ENCODE peak calls at places on chromosomes 12 and 14, in four cellular contexts. S, Y, E and V are unnamed samples.

GRCh38 chr14:63470877-63471565 is 72.2 kb downstream of the PPP2R5E start:
- DNase-seq in S (peak; percentile 81), Y (peak; percentile 96), E (no peak), V (peak; percentile 76)

GRCh38 chr14:89368490-89369477 is 48.2 kb downstream of the FOXN3 start:
- DNase-seq in S (no peak), Y (no peak), E (peak; percentile 81), V (no peak)

GRCh38 chr14:55850803-55851202 is 267.4 kb upstream of the PELI2 start:
- DNase-seq in S (peak; percentile 56), Y (peak; percentile 80), E (no peak), V (peak; percentile 63)

GRCh38 chr14:91298576-91298975 is 54.1 kb upstream of the GPR68 start:
- DNase-seq in S (peak; percentile 65), Y (no peak), E (no peak), V (no peak)

GRCh38 chr12:64110864-64111263 is 111.2 kb downstream of the KICS2 start:
- DNase-seq in S (no peak), Y (peak; percentile 6), E (no peak), V (no peak)

GRCh38 chr14:104063998-104064397 is 21.5 kb upstream of the ASPG start:
- DNase-seq in S (no peak), Y (no peak), E (no peak), V (no peak)

GRCh38 chr12:131455218-131455506 is 255.7 kb upstream of the SFSWAP start:
- DNase-seq in S (no peak), Y (no peak), E (no peak), V (no peak)

GRCh38 chr12:15735837-15736615 is 53.2 kb downstream of the EPS8 start:
- DNase-seq in S (no peak), Y (no peak), E (no peak), V (no peak)

GRCh38 chr14:63853831-63854293 is 1.1 kb downstream of the SYNE2 start:
- DNase-seq in S (peak; percentile 38), Y (peak; percentile 73), E (peak; percentile 70), V (peak; percentile 89)

GRCh38 chr12:10395390-10395998 is 5.7 kb upstream of the KLRK1 start:
- DNase-seq in S (peak; percentile 52), Y (peak; percentile 92), E (no peak), V (peak; percentile 62)

GRCh38 chr14:69921052-69921451 is 41.8 kb downstream of the SMOC1 start:
- DNase-seq in S (peak; percentile 74), Y (no peak), E (no peak), V (no peak)

GRCh38 chr14:56400426-56400825 is 179.2 kb upstream of the TMEM260 start:
- DNase-seq in S (no peak), Y (peak; percentile 27), E (no peak), V (no peak)

GRCh38 chr12:130977759-130978127 is 24.0 kb downstream of the ADGRD1 start:
- DNase-seq in S (no peak), Y (no peak), E (no peak), V (no peak)

GRCh38 chr12:49825971-49826421 is 2.2 kb downstream of the NCKAP5L start:
- DNase-seq in S (peak; percentile 16), Y (no peak), E (peak; percentile 49), V (no peak)

GRCh38 chr12:55974308-55974724 is 438 bp downstream of the RAB5B start:
- DNase-seq in S (peak; percentile 44), Y (peak; percentile 40), E (no peak), V (peak; percentile 62)

GRCh38 chr12:100170313-100170858 is 27.7 kb upstream of the BLTP3B start:
- DNase-seq in S (no peak), Y (no peak), E (no peak), V (no peak)

GRCh38 chr14:69260979-69261605 is 1.1 kb downstream of the GALNT16 start:
- DNase-seq in S (no peak), Y (peak; percentile 37), E (peak; percentile 66), V (peak; percentile 26)

GRCh38 chr12:48779869-48780268 is 9.0 kb downstream of the ADCY6 start:
- DNase-seq in S (peak; percentile 66), Y (no peak), E (no peak), V (no peak)

GRCh38 chr12:95277139-95277538 is 59.5 kb downstream of the VEZT start:
- DNase-seq in S (peak; percentile 87), Y (peak; percentile 20), E (no peak), V (no peak)

DNA sequence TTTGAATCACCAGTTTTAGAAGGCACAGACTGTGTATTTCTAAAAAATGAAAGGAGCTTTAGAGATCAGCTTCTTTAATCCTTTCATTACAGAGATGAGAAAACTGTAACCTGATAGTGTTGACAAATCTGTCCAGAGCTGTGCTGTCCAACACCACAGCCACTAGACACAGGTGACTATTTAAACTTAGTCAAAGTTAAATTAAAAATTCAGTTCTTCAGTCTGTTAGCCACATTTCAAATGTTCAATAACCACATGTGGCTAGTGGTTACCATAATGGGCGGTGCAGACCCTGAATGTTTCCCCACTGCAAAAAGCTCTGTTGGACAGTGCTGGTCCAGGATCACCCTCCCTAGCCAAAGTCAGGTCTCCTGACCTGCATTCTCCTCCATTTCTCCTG is 21.6 kb downstream of the DAD1 start:
- DNase-seq in S (no peak), Y (no peak), E (no peak), V (no peak)
- H3K27ac ChIP-seq in S (no peak overlapping the region), Y (no peak overlapping the region), E (no peak overlapping the region), V (no peak overlapping the region)

DNA sequence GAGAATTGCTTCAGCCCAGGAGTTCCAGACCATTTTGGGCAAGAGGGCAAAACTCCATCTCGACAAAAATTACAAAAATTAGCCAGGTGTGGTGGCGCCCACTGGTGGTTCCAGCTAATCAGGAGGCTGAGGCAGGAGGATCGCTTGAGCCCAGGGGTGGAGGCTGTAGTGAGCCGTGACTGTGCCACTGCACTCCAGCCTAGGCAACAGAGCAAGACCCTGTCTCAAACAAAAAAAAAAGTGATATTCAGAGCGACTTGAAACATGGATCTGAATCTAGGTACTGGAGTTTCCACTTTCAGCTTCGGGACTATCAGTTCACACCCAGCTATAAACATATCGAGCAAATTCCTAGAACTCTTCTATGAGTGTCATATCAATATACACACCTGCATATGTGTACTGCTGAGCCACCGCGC is 16.3 kb upstream of the RNF34 start:
- DNase-seq in S (no peak), Y (no peak), E (no peak), V (no peak)
- TF ChIP-seq CTCF in S (no peak), Y (peak; percentile 53), E (no peak), V (no peak)

DNA sequence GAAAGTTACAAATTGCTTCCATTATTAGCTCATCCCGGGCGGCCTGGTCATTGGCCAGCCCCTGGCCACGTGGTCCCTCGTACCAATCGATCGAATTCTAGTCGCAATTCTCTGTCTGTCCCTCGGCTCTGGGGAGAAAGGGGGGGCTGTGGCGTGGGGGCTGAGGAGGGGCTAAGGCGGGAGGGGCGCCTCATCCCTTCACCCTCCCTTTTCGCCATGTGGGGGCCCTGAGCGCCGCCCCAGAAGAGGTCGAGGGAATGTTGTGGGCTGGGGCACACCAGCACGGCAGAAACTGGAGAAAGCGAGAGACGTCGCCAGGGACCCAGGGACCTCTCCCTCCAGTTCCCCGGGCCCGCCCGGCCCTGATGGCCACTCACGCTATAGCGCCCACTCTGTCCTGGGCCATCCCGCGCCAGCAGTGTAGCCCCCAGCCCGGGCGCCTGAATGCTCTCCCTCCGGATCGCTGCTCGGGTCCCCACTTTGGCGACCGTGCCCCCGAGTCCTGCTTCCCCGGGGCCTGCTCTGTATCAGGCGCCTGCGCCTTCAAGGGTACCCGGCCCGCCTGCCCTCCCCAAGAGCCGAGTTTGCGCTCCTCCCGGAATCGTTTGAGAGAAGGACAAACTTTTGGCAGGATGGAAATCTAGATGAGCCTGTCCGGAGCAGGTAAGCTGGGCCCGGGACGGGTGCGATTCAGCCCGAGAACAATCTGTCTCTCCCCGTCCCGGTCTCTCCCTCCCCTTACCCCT is 62.7 kb downstream of the SMUG1 start:
- DNase-seq in S (no peak), Y (no peak), E (no peak), V (no peak)
- H3K27ac ChIP-seq in S (no peak overlapping the region), Y (no peak overlapping the region), E (no peak overlapping the region), V (no peak overlapping the region)

DNA sequence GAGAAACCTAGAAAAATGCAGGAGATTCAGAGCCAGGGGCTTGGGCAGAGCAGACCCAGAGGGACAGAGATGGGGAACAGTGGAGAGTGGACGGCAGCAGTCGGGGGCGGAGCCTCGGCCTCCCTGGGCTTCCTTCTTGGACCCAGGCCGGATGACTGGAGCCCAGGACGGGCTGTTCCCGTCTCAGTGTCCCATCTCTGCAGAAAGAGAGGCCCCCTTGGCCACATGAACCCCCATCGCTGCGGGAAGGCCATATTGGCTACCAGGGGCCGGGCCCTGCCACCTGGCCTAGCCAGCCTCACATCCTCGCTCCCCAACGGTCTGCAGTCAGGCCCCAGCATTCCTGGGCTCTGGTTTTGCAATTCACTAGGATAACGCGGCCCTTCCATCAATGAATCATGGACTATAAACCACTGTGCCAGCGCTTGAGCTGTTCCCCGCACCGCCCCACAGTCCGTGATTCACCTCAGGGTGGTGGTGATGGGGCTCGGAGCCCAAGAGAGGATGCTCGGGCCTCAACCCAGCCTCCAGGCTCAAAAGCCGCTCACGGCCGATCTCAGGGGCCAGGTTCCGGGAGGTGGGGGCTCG is 116.5 kb downstream of the RFLNA start:
- DNase-seq in S (peak; percentile 95), Y (peak; percentile 98), E (no peak), V (peak; percentile 95)
- TF ChIP-seq CTCF in S (no peak), Y (no peak), E (no peak), V (no peak)

GRCh38 chr12:124562796-124563181 is 4.6 kb downstream of the NCOR2 start:
- DNase-seq in S (no peak), Y (no peak), E (no peak), V (no peak)
- H3K27ac ChIP-seq in S (no peak overlapping the region), Y (no peak overlapping the region), E (no peak overlapping the region), V (peak overlapping the region; percentile 58)

DNA sequence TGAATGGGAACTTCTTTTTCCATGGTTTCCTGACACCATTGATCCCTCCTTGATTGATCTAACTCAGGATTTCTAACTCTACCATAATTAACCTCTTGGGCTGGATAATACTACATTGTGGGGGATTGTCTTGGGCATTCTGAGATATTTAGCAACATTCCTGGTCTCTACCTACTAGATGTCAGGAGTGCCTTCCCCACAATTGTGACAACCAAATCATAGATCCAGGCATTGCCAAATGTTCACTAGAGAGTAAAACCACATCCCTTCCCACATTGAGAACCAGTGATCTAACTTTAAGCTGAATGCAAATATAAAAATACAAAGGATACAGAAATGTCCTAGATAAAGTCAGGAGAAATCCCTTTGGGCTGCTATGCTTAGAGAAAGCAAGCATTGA is 36.9 kb upstream of the CCDC198 start:
- DNase-seq in S (no peak), Y (no peak), E (no peak), V (no peak)
- TF ChIP-seq CTCF in S (no peak), Y (no peak), E (no peak), V (no peak)

GRCh38 chr12:108666326-108666995 is 32.8 kb upstream of the SELPLG start:
- DNase-seq in S (no peak), Y (no peak), E (peak; percentile 86), V (no peak)
- H3K27ac ChIP-seq in S (peak overlapping the region; percentile 74), Y (no peak overlapping the region), E (peak overlapping the region; percentile 33), V (peak overlapping the region; percentile 71)

DNA sequence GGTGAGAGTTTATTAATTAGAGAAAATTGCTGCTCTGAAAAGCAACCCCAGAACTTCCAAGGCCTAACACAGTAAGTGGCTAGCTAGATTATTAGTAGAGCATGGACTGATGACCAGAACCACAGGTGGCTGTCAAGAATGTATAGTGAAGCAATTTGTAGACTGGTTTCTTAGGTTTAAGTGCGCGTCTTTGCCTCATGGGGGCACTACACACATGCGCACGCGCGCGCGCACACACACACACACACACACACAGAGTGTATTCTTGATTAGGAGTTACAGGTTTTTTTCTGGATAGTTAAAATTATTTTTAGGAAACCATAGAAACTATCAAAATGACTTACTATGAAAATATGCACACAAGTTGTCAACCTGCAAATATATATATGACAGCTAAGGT is 66.5 kb downstream of the BHLHE41 start:
- DNase-seq in S (peak; percentile 44), Y (peak; percentile 16), E (no peak), V (no peak)
- TF ChIP-seq CTCF in S (no peak), Y (peak; percentile 61), E (no peak), V (no peak)